ENCODE peak calls at places on chromosomes 6 and 20, in six cellular contexts. One of them, this sample, is unnamed.
A peak's percentile ranks its signal among the peaks of the same experiment; 100 is the strongest.

GRCh38 chr6:50819527-50819905 is 845 bp downstream of the TFAP2B start:
- DNase-seq in GM12878: no peak
- DNase-seq in esophagus muscularis mucosa: no peak
- DNase-seq in stomach: no peak
- DNase-seq in SK-N-SH: no peak
- DNase-seq in sigmoid colon: no peak
- DNase-seq in this sample: no peak

GRCh38 chr20:40571625-40572024 is 117.4 kb downstream of the MAFB start:
- DNase-seq in stomach: no peak
- DNase-seq in esophagus muscularis mucosa: no peak
- DNase-seq in SK-N-SH: no peak
- DNase-seq in sigmoid colon: no peak
- DNase-seq in GM12878: no peak
- DNase-seq in this sample: peak; percentile 40

GRCh38 chr6:28838289-28838633 is 85.5 kb downstream of the TRIM27 start:
- DNase-seq in esophagus muscularis mucosa: peak; percentile 93
- DNase-seq in sigmoid colon: peak; percentile 68
- DNase-seq in stomach: peak; percentile 72
- DNase-seq in GM12878: peak; percentile 67
- DNase-seq in SK-N-SH: no peak
- DNase-seq in this sample: peak; percentile 49

GRCh38 chr6:14964901-14965300 is 281.0 kb upstream of the JARID2 start:
- DNase-seq in sigmoid colon: no peak
- DNase-seq in GM12878: no peak
- DNase-seq in esophagus muscularis mucosa: no peak
- DNase-seq in SK-N-SH: no peak
- DNase-seq in stomach: no peak
- DNase-seq in this sample: no peak

GRCh38 chr6:39118921-39119320 is 3.9 kb upstream of the SAYSD1 start:
- DNase-seq in esophagus muscularis mucosa: peak; percentile 29
- DNase-seq in SK-N-SH: no peak
- DNase-seq in stomach: no peak
- DNase-seq in sigmoid colon: no peak
- DNase-seq in GM12878: no peak
- DNase-seq in this sample: no peak

GRCh38 chr6:11188161-11188915 is 44.1 kb downstream of the NEDD9 start:
- DNase-seq in sigmoid colon: no peak
- DNase-seq in esophagus muscularis mucosa: peak; percentile 37
- DNase-seq in GM12878: no peak
- DNase-seq in stomach: no peak
- DNase-seq in SK-N-SH: no peak
- DNase-seq in this sample: no peak

GRCh38 chr6:141848029-141848890 is 284.5 kb upstream of the GJE1 start:
- DNase-seq in stomach: no peak
- DNase-seq in sigmoid colon: no peak
- DNase-seq in SK-N-SH: no peak
- DNase-seq in esophagus muscularis mucosa: no peak
- DNase-seq in GM12878: no peak
- DNase-seq in this sample: no peak

GRCh38 chr6:39156763-39157162 is 41.8 kb upstream of the SAYSD1 start:
- DNase-seq in esophagus muscularis mucosa: no peak
- DNase-seq in SK-N-SH: no peak
- DNase-seq in sigmoid colon: no peak
- DNase-seq in GM12878: no peak
- DNase-seq in stomach: no peak
- DNase-seq in this sample: no peak

GRCh38 chr6:3286641-3287171 is 28.0 kb downstream of the PSMG4 start:
- DNase-seq in stomach: no peak
- DNase-seq in sigmoid colon: peak; percentile 63
- DNase-seq in esophagus muscularis mucosa: no peak
- DNase-seq in GM12878: no peak
- DNase-seq in SK-N-SH: no peak
- DNase-seq in this sample: no peak

GRCh38 chr6:99471638-99472037 is 43.6 kb downstream of the USP45 start:
- DNase-seq in sigmoid colon: no peak
- DNase-seq in esophagus muscularis mucosa: no peak
- DNase-seq in SK-N-SH: peak; percentile 23
- DNase-seq in GM12878: no peak
- DNase-seq in stomach: no peak
- DNase-seq in this sample: no peak
- TF ChIP-seq CTCF in sigmoid colon: no peak
- TF ChIP-seq CTCF in esophagus muscularis mucosa: no peak
- TF ChIP-seq CTCF in SK-N-SH: no peak
- TF ChIP-seq CTCF in GM12878: no peak
- TF ChIP-seq CTCF in stomach: no peak
- TF ChIP-seq CTCF in this sample: no peak

DNA sequence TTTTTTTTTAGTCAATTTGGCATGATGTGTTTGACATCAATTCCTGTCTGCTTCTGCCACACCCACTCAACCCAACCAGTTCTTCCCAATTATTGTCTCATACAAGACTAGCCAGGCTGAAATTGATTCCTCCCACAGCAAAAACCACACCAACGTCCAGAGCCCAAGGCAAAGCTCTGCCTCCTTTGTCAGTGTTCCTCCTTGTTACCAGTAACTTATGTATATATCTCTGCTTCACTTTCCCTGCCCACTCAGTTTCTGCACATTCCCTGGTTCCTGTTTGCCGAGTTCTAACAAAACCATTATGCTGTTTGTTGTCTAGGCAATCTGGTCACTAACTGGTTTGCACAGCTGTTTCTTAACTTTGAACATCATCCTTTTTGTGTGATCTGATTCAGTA is 547.9 kb upstream of the PTCHD4 start:
- DNase-seq in stomach: no peak
- DNase-seq in esophagus muscularis mucosa: no peak
- DNase-seq in sigmoid colon: no peak
- DNase-seq in GM12878: no peak
- DNase-seq in SK-N-SH: no peak
- DNase-seq in this sample: no peak
- TF ChIP-seq POLR2AphosphoS5 in stomach: no peak
- TF ChIP-seq POLR2AphosphoS5 in esophagus muscularis mucosa: no peak
- TF ChIP-seq POLR2AphosphoS5 in sigmoid colon: no peak
- TF ChIP-seq POLR2AphosphoS5 in GM12878: no peak
- TF ChIP-seq POLR2AphosphoS5 in SK-N-SH: no peak
- TF ChIP-seq POLR2AphosphoS5 in this sample: no peak

GRCh38 chr6:36830577-36830976 is 8.7 kb downstream of the CPNE5 start:
- DNase-seq in sigmoid colon: no peak
- DNase-seq in esophagus muscularis mucosa: no peak
- DNase-seq in stomach: no peak
- DNase-seq in GM12878: no peak
- DNase-seq in SK-N-SH: no peak
- DNase-seq in this sample: no peak

GRCh38 chr6:36832313-36832712 is 6.9 kb downstream of the CPNE5 start:
- DNase-seq in stomach: no peak
- DNase-seq in esophagus muscularis mucosa: no peak
- DNase-seq in SK-N-SH: no peak
- DNase-seq in GM12878: no peak
- DNase-seq in sigmoid colon: no peak
- DNase-seq in this sample: no peak

GRCh38 chr6:36827261-36828079 is 11.8 kb downstream of the CPNE5 start:
- DNase-seq in esophagus muscularis mucosa: no peak
- DNase-seq in GM12878: no peak
- DNase-seq in SK-N-SH: no peak
- DNase-seq in sigmoid colon: peak; percentile 71
- DNase-seq in stomach: no peak
- DNase-seq in this sample: no peak

GRCh38 chr6:36833182-36833789 is 6.0 kb downstream of the CPNE5 start:
- DNase-seq in sigmoid colon: no peak
- DNase-seq in esophagus muscularis mucosa: no peak
- DNase-seq in GM12878: no peak
- DNase-seq in stomach: no peak
- DNase-seq in SK-N-SH: no peak
- DNase-seq in this sample: no peak

DNA sequence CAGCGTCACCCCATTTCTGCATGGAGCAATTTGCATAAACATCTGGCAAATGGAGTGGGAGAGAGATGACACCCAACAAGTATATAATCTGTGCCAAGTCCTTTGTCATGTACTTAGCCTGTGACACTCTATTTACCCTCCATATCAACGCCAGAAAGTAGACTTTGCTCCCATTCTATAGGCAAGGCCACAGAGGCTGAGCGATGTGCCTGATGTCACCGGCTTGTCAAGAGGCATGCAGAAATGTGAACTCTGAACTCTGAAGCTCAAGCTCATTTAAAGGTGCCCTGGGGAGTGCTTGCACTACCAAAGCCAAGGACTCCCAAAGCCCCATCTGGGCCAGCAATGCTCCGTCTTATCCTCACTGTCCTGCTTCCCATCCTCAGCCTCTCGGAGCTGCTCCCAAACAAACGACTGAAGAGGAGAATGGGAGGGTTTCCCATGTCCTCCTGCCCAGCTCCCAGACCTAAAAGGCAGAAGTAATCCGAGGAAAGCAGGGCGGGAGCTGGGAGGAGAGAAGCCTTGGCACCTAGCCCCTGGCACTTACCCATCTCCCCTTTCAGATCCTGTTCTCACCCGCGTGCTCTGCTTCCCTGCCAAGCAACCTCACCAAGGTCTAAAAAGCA is 9.2 kb downstream of the CPNE5 start:
- DNase-seq in GM12878: no peak
- DNase-seq in SK-N-SH: no peak
- DNase-seq in stomach: peak; percentile 84
- DNase-seq in sigmoid colon: peak; percentile 92
- DNase-seq in esophagus muscularis mucosa: no peak
- DNase-seq in this sample: no peak
- TF ChIP-seq EP300 in GM12878: no peak
- TF ChIP-seq EP300 in SK-N-SH: no peak
- TF ChIP-seq EP300 in stomach: no peak
- TF ChIP-seq EP300 in sigmoid colon: no peak
- TF ChIP-seq EP300 in esophagus muscularis mucosa: no peak
- TF ChIP-seq EP300 in this sample: no peak

DNA sequence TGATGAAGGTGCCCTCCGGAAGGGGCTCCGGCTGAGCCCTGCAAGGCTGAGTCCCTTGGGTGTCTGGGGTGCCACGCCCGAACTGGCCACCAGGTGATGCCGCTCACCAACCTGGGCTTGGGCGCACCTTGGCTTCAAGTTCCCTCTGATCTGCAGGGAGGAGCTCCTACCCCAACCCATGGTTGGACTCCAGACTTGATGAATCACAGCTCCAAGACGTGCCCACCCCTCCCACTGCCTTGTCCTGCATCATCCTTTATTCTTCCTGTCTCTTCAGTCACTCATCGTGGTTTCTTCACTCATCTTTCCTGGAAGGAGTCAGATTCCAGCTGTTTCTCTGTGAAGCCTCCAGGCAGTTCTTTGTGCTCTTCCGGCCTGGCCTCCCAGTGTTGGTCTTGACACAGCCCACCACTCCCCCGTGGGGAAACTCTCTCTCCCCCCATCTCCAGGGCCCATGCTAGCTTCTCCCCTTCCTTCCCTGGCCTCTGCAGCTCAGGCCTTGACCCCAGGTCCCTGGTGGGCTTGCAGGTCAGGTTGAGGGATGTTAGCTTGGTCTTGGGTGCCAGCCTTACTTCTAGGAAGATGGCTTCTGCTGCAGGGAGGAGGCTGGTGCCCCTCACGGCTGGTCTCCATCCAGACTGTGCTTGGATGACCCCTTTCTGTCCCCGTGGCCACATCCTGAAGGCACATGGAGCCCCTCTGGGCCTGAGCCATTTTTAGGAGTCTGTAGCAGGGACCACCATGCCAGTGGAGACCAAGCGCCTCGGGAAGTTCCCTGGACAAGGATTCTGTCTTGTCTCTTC is 2.6 kb upstream of the ZBP1 start:
- DNase-seq in stomach: peak; percentile 68
- DNase-seq in SK-N-SH: peak; percentile 84
- DNase-seq in esophagus muscularis mucosa: no peak
- DNase-seq in sigmoid colon: no peak
- DNase-seq in GM12878: no peak
- DNase-seq in this sample: peak; percentile 56
- TF ChIP-seq CTCF in stomach: peak; percentile 69
- TF ChIP-seq CTCF in SK-N-SH: peak; percentile 78
- TF ChIP-seq CTCF in esophagus muscularis mucosa: peak; percentile 64
- TF ChIP-seq CTCF in sigmoid colon: peak; percentile 54
- TF ChIP-seq CTCF in GM12878: peak; percentile 90
- TF ChIP-seq CTCF in this sample: peak; percentile 86

GRCh38 chr6:160249687-160250086 is 8.9 kb downstream of the SLC22A2 start:
- DNase-seq in SK-N-SH: no peak
- DNase-seq in esophagus muscularis mucosa: no peak
- DNase-seq in GM12878: no peak
- DNase-seq in sigmoid colon: no peak
- DNase-seq in stomach: no peak
- DNase-seq in this sample: no peak
- TF ChIP-seq POLR2AphosphoS5 in SK-N-SH: no peak
- TF ChIP-seq POLR2AphosphoS5 in esophagus muscularis mucosa: no peak
- TF ChIP-seq POLR2AphosphoS5 in GM12878: no peak
- TF ChIP-seq POLR2AphosphoS5 in sigmoid colon: no peak
- TF ChIP-seq POLR2AphosphoS5 in stomach: no peak
- TF ChIP-seq POLR2AphosphoS5 in this sample: no peak

DNA sequence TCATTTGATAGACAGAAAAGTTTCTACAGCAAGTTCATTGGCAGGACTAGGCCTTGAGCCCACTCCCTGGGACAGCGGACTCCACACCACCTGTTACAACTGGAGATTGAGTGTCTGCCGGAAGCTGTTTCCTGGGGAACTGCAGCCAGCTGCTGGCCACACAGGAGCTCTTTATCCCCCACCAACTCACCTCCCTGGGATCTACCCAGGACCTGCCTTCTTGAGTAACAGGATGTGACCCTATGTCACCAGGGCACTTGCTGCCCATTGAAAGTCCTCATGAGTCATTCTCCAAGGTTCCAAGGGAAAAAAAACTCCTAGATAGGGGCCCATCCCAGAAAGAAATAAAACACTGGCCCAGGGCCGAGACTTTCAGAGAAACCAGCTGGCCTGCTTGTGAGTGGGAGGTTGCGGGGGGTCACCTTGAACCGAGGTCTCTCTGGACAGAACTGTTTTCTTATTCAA is 37.4 kb upstream of the SLC9A8 start:
- DNase-seq in stomach: peak; percentile 84
- DNase-seq in GM12878: no peak
- DNase-seq in esophagus muscularis mucosa: no peak
- DNase-seq in SK-N-SH: no peak
- DNase-seq in sigmoid colon: peak; percentile 72
- DNase-seq in this sample: no peak
- TF ChIP-seq EP300 in stomach: no peak
- TF ChIP-seq EP300 in GM12878: no peak
- TF ChIP-seq EP300 in esophagus muscularis mucosa: peak; percentile 25
- TF ChIP-seq EP300 in SK-N-SH: no peak
- TF ChIP-seq EP300 in sigmoid colon: no peak
- TF ChIP-seq EP300 in this sample: peak; percentile 77